ENCODE peak calls at places on chromosomes 6 and 20, in six cellular contexts. O is bronchial epithelial cell, R is osteoblast, B is tibial artery, Q is GM13976, C is neural progenitor cell. H is an unnamed sample.

GRCh38 chr20:8267009-8267408 is 134.9 kb downstream of the PLCB1 start:
- DNase-seq in R (no peak), Q (no peak), C (no peak), O (no peak), B (no peak), H (no peak)

GRCh38 chr6:129032602-129033001 is 149.7 kb downstream of the LAMA2 start:
- DNase-seq in B (no peak), Q (no peak), O (no peak), R (no peak), C (no peak), H (no peak)

GRCh38 chr6:53803081-53803860 is 8.5 kb downstream of the LRRC1 start:
- DNase-seq in C (no peak), R (peak), Q (no peak), B (no peak), O (no peak), H (no peak)

GRCh38 chr20:34579191-34579661 is 20.7 kb downstream of the MAP1LC3A start:
- DNase-seq in Q (no peak), O (peak), C (no peak), B (peak), R (no peak), H (no peak)

GRCh38 chr20:16286601-16287000 is 286.6 kb downstream of the KIF16B start:
- DNase-seq in B (no peak), O (no peak), R (no peak), C (no peak), Q (peak), H (no peak)

GRCh38 chr20:22403860-22404608 is 180.3 kb downstream of the FOXA2 start:
- DNase-seq in R (no peak), O (no peak), C (peak), Q (no peak), B (no peak), H (no peak)

GRCh38 chr6:123316733-123317323 is 319.9 kb downstream of the TRDN start:
- DNase-seq in R (no peak), O (peak), Q (peak), B (no peak), C (peak), H (no peak)

GRCh38 chr6:16168858-16169257 is 40.0 kb downstream of the MYLIP start:
- DNase-seq in B (no peak), O (peak), Q (no peak), C (peak), R (no peak), H (peak)

GRCh38 chr20:49851234-49851755 is 38.7 kb downstream of the SLC9A8 start:
- DNase-seq in B (peak), Q (no peak), C (no peak), O (no peak), R (peak), H (no peak)

GRCh38 chr6:12110523-12111154 is 98.5 kb downstream of the HIVEP1 start:
- DNase-seq in Q (no peak), C (no peak), O (no peak), B (no peak), R (no peak), H (no peak)

GRCh38 chr20:50708845-50709555 is 17.7 kb upstream of the RIPOR3 start:
- DNase-seq in C (no peak), B (no peak), O (no peak), Q (no peak), R (no peak), H (no peak)

GRCh38 chr6:26383624-26384417 is 913 bp downstream of the BTN2A2 start:
- DNase-seq in C (peak), O (peak), Q (no peak), B (no peak), R (no peak), H (peak)

GRCh38 chr6:165664553-165665383 is 1.7 kb upstream of the PDE10A start:
- DNase-seq in C (peak), O (no peak), B (no peak), Q (no peak), R (peak), H (no peak)

GRCh38 chr6:137043710-137044365 is 927 bp downstream of the IL20RA start:
- DNase-seq in B (no peak), C (peak), O (peak), Q (peak), R (peak), H (peak)

GRCh38 chr20:39986231-39986904 is 702.7 kb downstream of the MAFB start:
- DNase-seq in B (peak), Q (no peak), C (peak), O (peak), R (no peak), H (no peak)

GRCh38 chr6:143333749-143334520 is 116.6 kb downstream of the ADAT2 start:
- DNase-seq in O (peak), R (no peak), C (no peak), B (no peak), Q (no peak), H (peak)

GRCh38 chr20:23237166-23237565 is 113.4 kb upstream of the NXT1 start:
- DNase-seq in B (no peak), R (no peak), C (no peak), Q (no peak), O (no peak), H (no peak)

GRCh38 chr6:31878222-31878621 is 575 bp downstream of the SLC44A4 start:
- DNase-seq in R (peak), Q (no peak), B (no peak), C (no peak), O (no peak), H (no peak)

GRCh38 chr6:165694296-165694695 is 31.3 kb upstream of the PDE10A start:
- DNase-seq in R (no peak), C (no peak), Q (no peak), B (no peak), O (no peak), H (no peak)

GRCh38 chr6:37354526-37355384 is 972 bp downstream of the RNF8 start:
- DNase-seq in Q (peak), B (no peak), C (peak), O (no peak), R (peak), H (peak)

GRCh38 chr6:18835976-18836375 is 448.8 kb downstream of the RNF144B start:
- DNase-seq in Q (no peak), B (no peak), R (no peak), O (no peak), C (no peak), H (no peak)

GRCh38 chr6:41705996-41706835 is 29.2 kb downstream of the TFEB start:
- DNase-seq in O (no peak), Q (peak), C (peak), R (peak), B (peak), H (peak)

GRCh38 chr6:131159578-131159977 is 24.3 kb downstream of the AKAP7 start:
- DNase-seq in R (peak), Q (no peak), C (no peak), O (peak), B (no peak), H (no peak)

GRCh38 chr20:64114356-64114971 is 7.1 kb upstream of the NPBWR2 start:
- DNase-seq in B (peak), R (peak), O (no peak), C (no peak), Q (no peak), H (no peak)
- TF ChIP-seq CTCF in B (no peak), R (no peak), O (no peak), C (no peak), Q (no peak), H (no peak)

GRCh38 chr6:150865406-150866146 is at the start of gene MTHFD1L:
- DNase-seq in O (peak), Q (peak), B (peak), R (peak), C (peak), H (peak)
- TF ChIP-seq CTCF in O (peak), Q (peak), B (peak), R (no peak), C (peak), H (peak)

DNA sequence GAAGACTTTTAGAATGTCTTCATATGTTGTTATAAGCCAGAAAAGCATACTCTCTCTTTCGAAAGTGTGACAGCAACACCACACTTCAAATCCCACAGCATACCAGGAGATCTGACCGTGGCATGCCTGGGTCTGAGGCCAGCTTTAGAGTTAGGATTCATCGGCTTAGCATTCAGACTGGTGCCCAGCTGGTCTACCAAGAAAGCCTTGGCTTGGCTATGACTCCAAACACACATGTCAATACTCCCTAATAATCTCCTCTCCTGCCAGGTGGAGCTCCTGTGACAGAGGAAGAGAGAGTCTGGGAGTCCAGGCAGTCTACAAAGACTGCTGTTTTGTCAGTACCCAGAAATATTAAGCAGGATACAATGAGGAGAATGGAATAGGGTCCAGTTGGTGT is 77.1 kb upstream of the MAN1A1 start:
- DNase-seq in C (no peak), R (no peak), B (no peak), O (no peak), Q (no peak), H (no peak)
- TF ChIP-seq CTCF in C (no peak), R (no peak), B (no peak), O (no peak), Q (no peak), H (no peak)

GRCh38 chr20:1212607-1213396 is 9.5 kb downstream of the C20orf202 start:
- DNase-seq in O (peak), C (peak), Q (peak), B (peak), R (peak), H (peak)
- TF ChIP-seq CTCF in O (peak), C (peak), Q (peak), B (peak), R (peak), H (peak)

DNA sequence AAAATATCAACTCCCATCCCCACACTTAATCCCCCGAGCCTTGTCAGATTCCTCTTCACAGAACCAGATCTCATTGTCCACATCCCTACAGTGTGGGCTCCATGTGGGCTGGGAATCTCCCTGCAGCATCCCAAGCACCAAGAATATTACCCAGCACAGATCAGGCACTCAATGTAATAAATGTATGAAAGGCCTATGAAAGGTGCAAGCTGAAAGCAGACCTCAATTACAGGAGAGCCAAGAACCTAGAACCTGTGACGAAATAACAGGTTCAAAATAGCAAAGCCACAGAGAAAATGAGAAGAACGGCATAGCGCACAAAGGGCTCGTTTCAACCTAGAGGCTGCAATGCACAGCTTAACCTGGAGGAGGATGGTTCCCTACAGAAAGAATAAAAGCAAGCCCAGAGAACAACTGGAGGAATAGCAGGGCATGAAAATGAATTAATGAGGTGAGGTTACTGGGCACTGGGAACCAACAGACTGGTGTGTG is 3.1 kb downstream of the SLC23A2 start:
- DNase-seq in O (no peak), Q (peak), R (peak), C (peak), B (no peak), H (no peak)
- TF ChIP-seq CTCF in O (no peak), Q (no peak), R (no peak), C (peak), B (no peak), H (no peak)

H was measured in activated CD8-positive, alpha-beta T cell treated with anti-CD3 and anti-CD28 coated beads for 36 hours.